ENCODE peak calls at places on chromosomes 16 and 17, in four cellular contexts. One of them, this sample, is unnamed.

GRCh38 chr16:51276335-51276734 is 125.3 kb upstream of the SALL1 start:
- DNase-seq in NT2/D1: no peak
- DNase-seq in NCI-H1105 treated with DMSO at 0.1 percent for 48 hours: no peak
- DNase-seq in GM10248: no peak
- DNase-seq in this sample: no peak

GRCh38 chr16:75420987-75421819 is 12.1 kb downstream of the CFDP1 start:
- DNase-seq in GM10248: no peak
- DNase-seq in NT2/D1: peak
- DNase-seq in NCI-H1105 treated with DMSO at 0.1 percent for 48 hours: no peak
- DNase-seq in this sample: no peak

GRCh38 chr17:59172436-59173004 is 17.0 kb downstream of the PRR11 start:
- DNase-seq in GM10248: no peak
- DNase-seq in NCI-H1105 treated with DMSO at 0.1 percent for 48 hours: no peak
- DNase-seq in NT2/D1: no peak
- DNase-seq in this sample: no peak

GRCh38 chr17:31289790-31290189 is 7.2 kb downstream of the OMG start:
- DNase-seq in GM10248: no peak
- DNase-seq in NT2/D1: no peak
- DNase-seq in NCI-H1105 treated with DMSO at 0.1 percent for 48 hours: no peak
- DNase-seq in this sample: no peak

GRCh38 chr16:23893976-23894375 is 58.2 kb downstream of the PRKCB start:
- DNase-seq in NCI-H1105 treated with DMSO at 0.1 percent for 48 hours: no peak
- DNase-seq in GM10248: no peak
- DNase-seq in NT2/D1: no peak
- DNase-seq in this sample: no peak

GRCh38 chr16:11224096-11224893 is 31.7 kb downstream of the SOCS1 start:
- DNase-seq in NT2/D1: no peak
- DNase-seq in NCI-H1105 treated with DMSO at 0.1 percent for 48 hours: no peak
- DNase-seq in GM10248: peak
- DNase-seq in this sample: peak

GRCh38 chr16:3187798-3188674 is at the start of gene OR1F1:
- DNase-seq in NT2/D1: peak
- DNase-seq in NCI-H1105 treated with DMSO at 0.1 percent for 48 hours: peak
- DNase-seq in GM10248: peak
- DNase-seq in this sample: no peak

GRCh38 chr17:39732586-39732985 is 2.3 kb upstream of the MIEN1 start:
- DNase-seq in NCI-H1105 treated with DMSO at 0.1 percent for 48 hours: no peak
- DNase-seq in GM10248: no peak
- DNase-seq in NT2/D1: no peak
- DNase-seq in this sample: no peak

GRCh38 chr16:89444151-89444723 is 46.1 kb downstream of the ANKRD11 start:
- DNase-seq in GM10248: no peak
- DNase-seq in NT2/D1: no peak
- DNase-seq in NCI-H1105 treated with DMSO at 0.1 percent for 48 hours: no peak
- DNase-seq in this sample: no peak

GRCh38 chr16:73753931-73754330 is 542.7 kb upstream of the PSMD7 start:
- DNase-seq in GM10248: no peak
- DNase-seq in NT2/D1: no peak
- DNase-seq in NCI-H1105 treated with DMSO at 0.1 percent for 48 hours: no peak
- DNase-seq in this sample: no peak

This sample was measured in germinal center.